ENCODE peak calls at places on chromosomes 13 and 19, in nine cellular contexts. D is pancreas; Z is neuronal stem cell; V is stomach; F is CD4-positive, CD25-positive, alpha-beta regulatory T cell; G is prostate gland; A is cardiac muscle cell; R is adrenal gland; K is tibial nerve. B is an unnamed sample.
A peak's percentile ranks its signal among the peaks of the same experiment; 100 is the strongest.

GRCh38 chr13:72849571-72849970 is 67.6 kb downstream of the PIBF1 start:
- DNase-seq in K (no peak), R (no peak), D (no peak), G (no peak), F (no peak), A (no peak), Z (no peak), V (no peak), B (no peak)

GRCh38 chr19:19591133-19591825 is 27.2 kb downstream of the PBX4 start:
- DNase-seq in G (peak; percentile 43), K (no peak), R (peak; percentile 68), D (no peak), V (peak; percentile 53), A (no peak), F (peak; percentile 51), Z (no peak), B (peak; percentile 87)

GRCh38 chr19:10861118-10861651 is 10.2 kb upstream of the CARM1 start:
- DNase-seq in G (no peak), Z (no peak), R (peak; percentile 49), F (peak; percentile 17), A (peak; percentile 31), K (no peak), V (peak; percentile 58), D (no peak), B (no peak)

GRCh38 chr13:41465215-41465907 is 8.0 kb downstream of the RGCC start:
- DNase-seq in V (peak; percentile 52), G (no peak), D (no peak), K (no peak), R (peak; percentile 52), F (peak; percentile 88), A (no peak), Z (no peak), B (no peak)

GRCh38 chr13:40109324-40109958 is 454.0 kb downstream of the COG6 start:
- DNase-seq in F (no peak), K (no peak), D (no peak), Z (no peak), G (no peak), A (no peak), R (no peak), V (no peak), B (peak; percentile 61)

GRCh38 chr13:110305544-110305943 is 1.4 kb downstream of the COL4A1 start:
- DNase-seq in D (no peak), R (no peak), G (no peak), Z (no peak), A (no peak), V (no peak), K (no peak), F (no peak), B (no peak)

GRCh38 chr13:110525328-110526319 is 35.9 kb downstream of the RAB20 start:
- DNase-seq in R (peak; percentile 88), Z (no peak), K (no peak), G (no peak), F (peak; percentile 6), V (no peak), A (no peak), D (no peak), B (no peak)

GRCh38 chr13:49367640-49368431 is 76.0 kb downstream of the CAB39L start:
- DNase-seq in F (no peak), R (no peak), D (no peak), K (no peak), G (no peak), V (no peak), Z (peak; percentile 26), A (no peak), B (no peak)

GRCh38 chr13:76473552-76474134 is 412.6 kb downstream of the KCTD12 start:
- DNase-seq in R (peak; percentile 66), D (peak; percentile 64), F (peak; percentile 60), Z (peak; percentile 74), V (peak; percentile 74), A (peak; percentile 89), G (peak; percentile 58), K (peak; percentile 59), B (peak; percentile 38)

GRCh38 chr13:30499338-30499737 is 33.6 kb upstream of the HMGB1 start:
- DNase-seq in K (no peak), G (no peak), V (no peak), A (no peak), R (no peak), D (no peak), Z (no peak), F (no peak), B (no peak)

GRCh38 chr13:29745704-29746103 is 104.7 kb downstream of the UBL3 start:
- DNase-seq in R (no peak), K (no peak), D (no peak), V (no peak), G (no peak), A (no peak), Z (no peak), F (no peak), B (no peak)

GRCh38 chr19:38392707-38393308 is 4.3 kb downstream of the SPRED3 start:
- DNase-seq in Z (no peak), F (no peak), G (no peak), R (no peak), V (peak; percentile 34), K (no peak), A (no peak), D (no peak), B (no peak)

GRCh38 chr13:79825959-79826358 is 345.0 kb downstream of the NDFIP2 start:
- DNase-seq in F (no peak), D (no peak), G (no peak), K (no peak), V (no peak), A (no peak), Z (no peak), R (no peak), B (no peak)

GRCh38 chr13:53018690-53019647 is 9.6 kb upstream of the OLFM4 start:
- DNase-seq in V (no peak), A (no peak), G (no peak), K (no peak), F (no peak), R (no peak), Z (no peak), D (no peak), B (no peak)

GRCh38 chr13:100673831-100674362 is 698 bp downstream of the TMTC4 start:
- DNase-seq in A (no peak), Z (peak; percentile 46), K (no peak), V (peak; percentile 55), D (peak; percentile 75), R (peak; percentile 61), F (peak; percentile 34), G (peak; percentile 14), B (no peak)

GRCh38 chr13:110382830-110383229 is 75.7 kb downstream of the COL4A2 start:
- DNase-seq in G (no peak), K (no peak), Z (no peak), A (no peak), F (no peak), V (no peak), R (no peak), D (no peak), B (no peak)

DNA sequence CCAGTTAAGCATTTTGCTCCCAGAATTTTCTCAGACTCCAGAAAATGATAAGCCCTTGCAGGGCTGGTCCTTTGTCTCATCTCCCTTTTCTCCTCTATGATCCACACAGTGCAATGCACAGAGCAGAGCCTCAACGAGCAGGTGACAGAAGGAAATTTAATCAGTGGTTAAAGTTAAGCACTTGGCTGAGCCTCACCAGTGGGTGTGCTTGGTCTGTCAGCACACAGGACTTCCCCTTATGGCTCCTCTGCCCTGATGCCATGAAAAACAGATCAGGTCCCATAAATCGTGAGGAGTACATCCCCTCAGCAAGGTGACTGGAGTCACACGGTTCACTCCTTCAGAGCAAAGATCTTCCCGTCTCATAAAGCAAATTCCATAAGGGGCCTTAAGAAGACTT is 818.2 kb downstream of the UQCRFS1 start:
- DNase-seq in D (no peak), V (no peak), A (no peak), R (no peak), Z (no peak), F (no peak), G (no peak), K (no peak), B (no peak)
- H3K4me1 ChIP-seq in D (no peaks in the 10 kb centered on the region), V (no peaks in the 10 kb centered on the region), A (no peaks in the 10 kb centered on the region), R (no peaks in the 10 kb centered on the region), Z (peaks cover 11% of the 10 kb centered on the region), F (no peaks in the 10 kb centered on the region), G (no peaks in the 10 kb centered on the region), K (no peaks in the 10 kb centered on the region), B (no peaks in the 10 kb centered on the region)

GRCh38 chr19:4816388-4817165 is 14.9 kb downstream of the TICAM1 start:
- DNase-seq in Z (no peak), F (no peak), K (no peak), D (no peak), V (no peak), R (no peak), G (no peak), A (no peak), B (no peak)
- H3K27ac ChIP-seq in Z (no peak overlapping the region), F (no peak overlapping the region), K (no peak overlapping the region), D (no peak overlapping the region), V (peak overlapping the region; percentile 79), R (no peak overlapping the region), G (no peak overlapping the region), A (no peak overlapping the region), B (peak overlapping the region; percentile 98)

DNA sequence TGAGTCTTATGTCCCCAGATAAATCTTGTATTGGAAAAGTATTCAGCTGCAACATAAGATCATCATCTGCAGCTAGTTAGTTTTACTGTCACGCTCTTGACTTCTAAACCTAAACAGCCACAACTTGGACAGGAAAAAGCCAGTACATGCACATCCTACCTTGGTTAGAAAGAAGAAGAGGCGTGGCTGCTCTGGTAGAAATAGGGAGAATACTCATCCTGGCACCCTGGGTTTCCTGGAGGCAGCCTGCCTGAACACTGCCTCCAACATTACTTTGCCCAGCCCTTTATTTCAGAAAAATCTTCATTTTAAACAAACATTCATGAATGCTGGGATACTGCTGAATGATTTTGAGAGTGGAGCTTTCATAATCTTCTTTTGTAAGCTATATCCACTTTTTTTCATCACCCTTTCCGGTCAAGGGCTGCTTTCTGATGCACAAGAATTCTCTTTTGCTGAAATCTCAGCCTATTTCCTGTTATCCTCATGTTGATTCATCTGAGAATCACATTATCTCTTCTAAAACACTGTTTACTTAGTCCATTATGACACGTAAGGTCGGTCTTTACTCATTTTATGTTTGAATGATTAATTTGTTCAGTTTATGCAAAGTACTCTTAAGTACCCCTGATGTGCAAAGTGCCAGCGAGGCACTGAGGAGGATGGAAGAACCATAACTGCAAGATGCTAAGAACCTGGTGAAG is 55.2 kb downstream of the STARD13 start:
- DNase-seq in D (no peak), A (no peak), V (no peak), G (no peak), F (no peak), K (no peak), R (no peak), Z (no peak), B (no peak)
- H3K4me1 ChIP-seq in D (peaks cover 33% of the 10 kb centered on the region), A (peaks cover 54% of the 10 kb centered on the region), V (peaks cover 42% of the 10 kb centered on the region), G (peaks cover 6% of the 10 kb centered on the region), F (peaks cover 3% of the 10 kb centered on the region), K (peaks cover 59% of the 10 kb centered on the region), R (peaks cover 16% of the 10 kb centered on the region), Z (peaks cover 7% of the 10 kb centered on the region), B (peaks cover 55% of the 10 kb centered on the region)

DNA sequence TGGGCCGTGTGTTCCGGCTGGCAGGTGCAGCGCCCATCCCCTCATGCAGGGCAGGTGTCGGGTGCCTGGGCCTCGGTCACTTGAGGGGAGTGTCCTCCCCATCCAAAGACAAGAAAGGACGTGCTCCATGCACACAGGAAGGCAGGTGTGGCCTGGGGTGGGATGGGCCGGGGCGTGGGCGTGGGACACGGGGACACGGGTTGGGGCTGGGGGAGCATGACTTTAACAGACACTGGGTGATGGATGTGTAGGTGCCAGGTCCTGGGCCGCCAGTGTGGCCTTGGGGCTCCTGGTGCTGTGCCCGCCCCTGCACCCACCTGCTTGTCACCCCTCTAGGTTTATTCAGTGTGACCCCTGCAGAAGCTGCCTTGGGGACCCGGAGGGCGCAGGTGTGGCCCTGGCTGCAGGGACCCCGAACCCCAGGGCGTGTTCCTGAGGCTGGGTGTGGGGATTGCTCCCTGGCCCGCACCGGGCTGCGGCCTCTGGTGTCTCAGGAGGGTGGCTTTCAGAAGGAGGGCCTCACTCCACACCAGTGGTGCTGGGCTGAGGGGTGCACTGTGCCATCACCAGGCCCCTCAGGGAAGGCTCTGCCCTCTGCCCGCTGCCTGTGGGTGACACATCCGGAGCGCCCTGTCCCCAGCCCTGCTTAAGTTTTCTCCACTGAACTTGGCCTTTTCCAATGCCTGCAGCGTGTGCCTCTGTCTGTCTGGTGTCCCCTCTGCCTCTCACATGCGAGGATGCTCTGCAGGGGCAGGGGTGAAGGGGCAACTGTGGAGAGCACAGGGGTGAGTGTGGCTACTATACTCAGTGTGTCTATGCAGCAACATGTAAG is 5.2 kb downstream of the TMEM255B start:
- DNase-seq in Z (no peak), R (no peak), K (no peak), D (peak; percentile 40), V (no peak), A (no peak), G (no peak), F (no peak), B (no peak)
- H3K27ac ChIP-seq in Z (no peak overlapping the region), R (no peak overlapping the region), K (no peak overlapping the region), D (no peak overlapping the region), V (no peak overlapping the region), A (no peak overlapping the region), G (no peak overlapping the region), F (no peak overlapping the region), B (no peak overlapping the region)